ENCODE peak calls at places on chromosomes 5 and 9, in seven cellular contexts. I, K, X, S, C, Z and W are unnamed samples.

GRCh38 chr9:115668506-115668905 is 485.1 kb upstream of the PAPPA start:
- DNase-seq in I (no peak), K (no peak), X (no peak), S (no peak), C (no peak), Z (no peak), W (peak; percentile 89)

GRCh38 chr5:141822134-141822533 is 56.1 kb downstream of the PCDH1 start:
- DNase-seq in I (no peak), K (peak; percentile 25), X (no peak), S (no peak), C (no peak), Z (no peak), W (no peak)

GRCh38 chr5:123582570-123583293 is 70.8 kb downstream of the CSNK1G3 start:
- DNase-seq in I (no peak), K (no peak), X (no peak), S (no peak), C (no peak), Z (no peak), W (peak; percentile 19)

GRCh38 chr9:105445203-105445881 is 2.5 kb upstream of the FSD1L start:
- DNase-seq in I (no peak), K (no peak), X (no peak), S (no peak), C (no peak), Z (no peak), W (no peak)

GRCh38 chr9:95836072-95836471 is 39.4 kb upstream of the ERCC6L2 start:
- DNase-seq in I (no peak), K (no peak), X (no peak), S (no peak), C (no peak), Z (no peak), W (peak; percentile 4)

GRCh38 chr9:135565636-135566035 is 4.1 kb downstream of the PAEP start:
- DNase-seq in I (no peak), K (no peak), X (no peak), S (no peak), C (peak; percentile 24), Z (no peak), W (no peak)

GRCh38 chr9:132887181-132888120 is 8.8 kb downstream of the SPACA9 start:
- DNase-seq in I (no peak), K (no peak), X (no peak), S (no peak), C (no peak), Z (no peak), W (no peak)

GRCh38 chr9:115680226-115680625 is 473.4 kb upstream of the PAPPA start:
- DNase-seq in I (no peak), K (no peak), X (no peak), S (no peak), C (no peak), Z (no peak), W (peak; percentile 34)

GRCh38 chr5:62144395-62145022 is 161.5 kb upstream of the KIF2A start:
- DNase-seq in I (no peak), K (peak; percentile 6), X (peak; percentile 71), S (peak; percentile 21), C (no peak), Z (no peak), W (no peak)

GRCh38 chr5:92800360-92800759 is 780.7 kb downstream of the NR2F1-AS1 start:
- DNase-seq in I (no peak), K (no peak), X (peak; percentile 73), S (peak; percentile 35), C (no peak), Z (no peak), W (peak; percentile 15)

GRCh38 chr9:114643906-114644305 is 13.7 kb downstream of the TEX53 start:
- DNase-seq in I (no peak), K (no peak), X (no peak), S (no peak), C (no peak), Z (no peak), W (no peak)

GRCh38 chr5:166639151-166639550 is 1652.3 kb upstream of the WWC1 start:
- DNase-seq in I (no peak), K (no peak), X (no peak), S (no peak), C (no peak), Z (no peak), W (no peak)